ENCODE peak calls at places on chromosomes 6 and 20, in six cellular contexts. One of them, this sample, is unnamed. For H3K4me1, the result is how much of the 10 kb centered on the place peaks cover.

GRCh38 chr6:128569737-128570438 is 49.5 kb upstream of the PTPRK start:
- DNase-seq in right atrium auricular region: no peak
- DNase-seq in lower lobe of right lung: no peak
- DNase-seq in left ventricle myocardium inferior: no peak
- DNase-seq in PC-9: peak
- DNase-seq in OCI-LY7: no peak
- DNase-seq in this sample: no peak

GRCh38 chr6:7469696-7470095 is 71.8 kb upstream of the DSP start:
- DNase-seq in OCI-LY7: no peak
- DNase-seq in right atrium auricular region: no peak
- DNase-seq in lower lobe of right lung: no peak
- DNase-seq in left ventricle myocardium inferior: no peak
- DNase-seq in PC-9: no peak
- DNase-seq in this sample: no peak

GRCh38 chr6:30913721-30914075 is 340 bp upstream of the VARS2 start:
- DNase-seq in lower lobe of right lung: no peak
- DNase-seq in OCI-LY7: no peak
- DNase-seq in PC-9: no peak
- DNase-seq in left ventricle myocardium inferior: no peak
- DNase-seq in right atrium auricular region: no peak
- DNase-seq in this sample: no peak

GRCh38 chr6:113591896-113592827 is 265.0 kb upstream of the MARCKS start:
- DNase-seq in left ventricle myocardium inferior: no peak
- DNase-seq in OCI-LY7: no peak
- DNase-seq in right atrium auricular region: no peak
- DNase-seq in PC-9: no peak
- DNase-seq in lower lobe of right lung: no peak
- DNase-seq in this sample: no peak

GRCh38 chr6:103895136-103895535 is 964.6 kb downstream of the HACE1 start:
- DNase-seq in PC-9: no peak
- DNase-seq in left ventricle myocardium inferior: no peak
- DNase-seq in lower lobe of right lung: no peak
- DNase-seq in right atrium auricular region: no peak
- DNase-seq in OCI-LY7: no peak
- DNase-seq in this sample: no peak

GRCh38 chr20:54257090-54257816 is 49.4 kb downstream of the PFDN4 start:
- DNase-seq in left ventricle myocardium inferior: no peak
- DNase-seq in right atrium auricular region: no peak
- DNase-seq in lower lobe of right lung: no peak
- DNase-seq in PC-9: peak
- DNase-seq in OCI-LY7: no peak
- DNase-seq in this sample: no peak

GRCh38 chr6:30884521-30885480 is 482 bp downstream of the DDR1 start:
- DNase-seq in OCI-LY7: peak
- DNase-seq in left ventricle myocardium inferior: peak
- DNase-seq in PC-9: peak
- DNase-seq in right atrium auricular region: no peak
- DNase-seq in lower lobe of right lung: no peak
- DNase-seq in this sample: peak

GRCh38 chr6:93248591-93248990 is 170.8 kb downstream of the EPHA7 start:
- DNase-seq in PC-9: no peak
- DNase-seq in OCI-LY7: no peak
- DNase-seq in left ventricle myocardium inferior: no peak
- DNase-seq in right atrium auricular region: no peak
- DNase-seq in lower lobe of right lung: no peak
- DNase-seq in this sample: no peak

GRCh38 chr6:158519761-158520160 is 40.1 kb upstream of the TMEM181 start:
- DNase-seq in left ventricle myocardium inferior: no peak
- DNase-seq in right atrium auricular region: no peak
- DNase-seq in PC-9: no peak
- DNase-seq in lower lobe of right lung: no peak
- DNase-seq in OCI-LY7: no peak
- DNase-seq in this sample: no peak

GRCh38 chr6:153207041-153207440 is 76.0 kb upstream of the RGS17 start:
- DNase-seq in lower lobe of right lung: no peak
- DNase-seq in OCI-LY7: no peak
- DNase-seq in PC-9: no peak
- DNase-seq in right atrium auricular region: no peak
- DNase-seq in left ventricle myocardium inferior: no peak
- DNase-seq in this sample: no peak

GRCh38 chr6:92791403-92791802 is 628.0 kb downstream of the EPHA7 start:
- DNase-seq in right atrium auricular region: no peak
- DNase-seq in left ventricle myocardium inferior: no peak
- DNase-seq in lower lobe of right lung: no peak
- DNase-seq in OCI-LY7: no peak
- DNase-seq in PC-9: no peak
- DNase-seq in this sample: no peak

GRCh38 chr20:63738687-63739128 is 868 bp upstream of the SLC2A4RG start:
- DNase-seq in left ventricle myocardium inferior: peak
- DNase-seq in right atrium auricular region: peak
- DNase-seq in OCI-LY7: peak
- DNase-seq in lower lobe of right lung: peak
- DNase-seq in PC-9: no peak
- DNase-seq in this sample: peak

GRCh38 chr20:35972445-35972844 is 4.1 kb downstream of the CNBD2 start:
- DNase-seq in OCI-LY7: no peak
- DNase-seq in lower lobe of right lung: no peak
- DNase-seq in left ventricle myocardium inferior: no peak
- DNase-seq in right atrium auricular region: no peak
- DNase-seq in PC-9: no peak
- DNase-seq in this sample: no peak

GRCh38 chr6:64838726-64839125 is 868.3 kb downstream of the EYS start:
- DNase-seq in OCI-LY7: no peak
- DNase-seq in left ventricle myocardium inferior: no peak
- DNase-seq in right atrium auricular region: no peak
- DNase-seq in lower lobe of right lung: no peak
- DNase-seq in PC-9: no peak
- DNase-seq in this sample: no peak

GRCh38 chr6:16725145-16725864 is 36.0 kb downstream of the ATXN1 start:
- DNase-seq in lower lobe of right lung: no peak
- DNase-seq in right atrium auricular region: no peak
- DNase-seq in left ventricle myocardium inferior: no peak
- DNase-seq in OCI-LY7: no peak
- DNase-seq in PC-9: no peak
- DNase-seq in this sample: no peak

GRCh38 chr6:12148317-12148801 is 136.2 kb downstream of the HIVEP1 start:
- DNase-seq in lower lobe of right lung: no peak
- DNase-seq in left ventricle myocardium inferior: no peak
- DNase-seq in right atrium auricular region: no peak
- DNase-seq in PC-9: peak
- DNase-seq in OCI-LY7: no peak
- DNase-seq in this sample: no peak

GRCh38 chr6:110822248-110822647 is 7.0 kb upstream of the CDK19 start:
- DNase-seq in OCI-LY7: no peak
- DNase-seq in right atrium auricular region: peak
- DNase-seq in PC-9: no peak
- DNase-seq in left ventricle myocardium inferior: no peak
- DNase-seq in lower lobe of right lung: no peak
- DNase-seq in this sample: no peak

GRCh38 chr6:42047790-42048405 is 2.4 kb upstream of the TAF8 start:
- DNase-seq in lower lobe of right lung: no peak
- DNase-seq in left ventricle myocardium inferior: no peak
- DNase-seq in PC-9: no peak
- DNase-seq in OCI-LY7: peak
- DNase-seq in right atrium auricular region: no peak
- DNase-seq in this sample: no peak

GRCh38 chr6:18990313-18990978 is 603.3 kb downstream of the RNF144B start:
- DNase-seq in lower lobe of right lung: peak
- DNase-seq in PC-9: no peak
- DNase-seq in OCI-LY7: peak
- DNase-seq in left ventricle myocardium inferior: peak
- DNase-seq in right atrium auricular region: peak
- DNase-seq in this sample: peak

GRCh38 chr6:138925806-138926205 is 62.2 kb downstream of the REPS1 start:
- DNase-seq in right atrium auricular region: no peak
- DNase-seq in PC-9: no peak
- DNase-seq in left ventricle myocardium inferior: no peak
- DNase-seq in lower lobe of right lung: no peak
- DNase-seq in OCI-LY7: no peak
- DNase-seq in this sample: no peak

GRCh38 chr6:143336446-143337152 is 113.9 kb downstream of the ADAT2 start:
- DNase-seq in lower lobe of right lung: no peak
- DNase-seq in left ventricle myocardium inferior: no peak
- DNase-seq in PC-9: peak
- DNase-seq in right atrium auricular region: no peak
- DNase-seq in OCI-LY7: no peak
- DNase-seq in this sample: no peak

GRCh38 chr6:15183979-15184378 is 61.9 kb upstream of the JARID2 start:
- DNase-seq in right atrium auricular region: no peak
- DNase-seq in OCI-LY7: no peak
- DNase-seq in left ventricle myocardium inferior: no peak
- DNase-seq in PC-9: no peak
- DNase-seq in lower lobe of right lung: no peak
- DNase-seq in this sample: no peak

GRCh38 chr20:58420798-58421496 is 31.9 kb downstream of the VAPB start:
- DNase-seq in lower lobe of right lung: no peak
- DNase-seq in left ventricle myocardium inferior: no peak
- DNase-seq in OCI-LY7: no peak
- DNase-seq in right atrium auricular region: no peak
- DNase-seq in PC-9: no peak
- DNase-seq in this sample: no peak

GRCh38 chr20:1184638-1185315 is at the start of gene TMEM74B:
- DNase-seq in left ventricle myocardium inferior: no peak
- DNase-seq in right atrium auricular region: no peak
- DNase-seq in OCI-LY7: no peak
- DNase-seq in lower lobe of right lung: no peak
- DNase-seq in PC-9: no peak
- DNase-seq in this sample: peak

GRCh38 chr6:120786682-120787081 is 547.6 kb downstream of the TBC1D32 start:
- DNase-seq in right atrium auricular region: no peak
- DNase-seq in PC-9: no peak
- DNase-seq in lower lobe of right lung: no peak
- DNase-seq in OCI-LY7: no peak
- DNase-seq in left ventricle myocardium inferior: no peak
- DNase-seq in this sample: no peak

GRCh38 chr20:695165-695866 is 19.7 kb upstream of the SCRT2 start:
- DNase-seq in left ventricle myocardium inferior: no peak
- DNase-seq in OCI-LY7: no peak
- DNase-seq in lower lobe of right lung: no peak
- DNase-seq in right atrium auricular region: no peak
- DNase-seq in PC-9: peak
- DNase-seq in this sample: no peak

GRCh38 chr20:31811796-31812728 is 7.1 kb upstream of the MYLK2 start:
- DNase-seq in PC-9: no peak
- DNase-seq in OCI-LY7: no peak
- DNase-seq in left ventricle myocardium inferior: peak
- DNase-seq in lower lobe of right lung: no peak
- DNase-seq in right atrium auricular region: no peak
- DNase-seq in this sample: no peak

GRCh38 chr20:59435496-59435895 is 135.1 kb downstream of the EDN3 start:
- DNase-seq in right atrium auricular region: no peak
- DNase-seq in OCI-LY7: no peak
- DNase-seq in left ventricle myocardium inferior: no peak
- DNase-seq in lower lobe of right lung: no peak
- DNase-seq in PC-9: peak
- DNase-seq in this sample: no peak

GRCh38 chr6:14851286-14851685 is 394.6 kb upstream of the JARID2 start:
- DNase-seq in PC-9: no peak
- DNase-seq in lower lobe of right lung: no peak
- DNase-seq in OCI-LY7: no peak
- DNase-seq in right atrium auricular region: no peak
- DNase-seq in left ventricle myocardium inferior: no peak
- DNase-seq in this sample: no peak

GRCh38 chr20:53033176-53033575 is 61.0 kb downstream of the TSHZ2 start:
- DNase-seq in right atrium auricular region: no peak
- DNase-seq in left ventricle myocardium inferior: no peak
- DNase-seq in lower lobe of right lung: no peak
- DNase-seq in PC-9: no peak
- DNase-seq in OCI-LY7: no peak
- DNase-seq in this sample: no peak

DNA sequence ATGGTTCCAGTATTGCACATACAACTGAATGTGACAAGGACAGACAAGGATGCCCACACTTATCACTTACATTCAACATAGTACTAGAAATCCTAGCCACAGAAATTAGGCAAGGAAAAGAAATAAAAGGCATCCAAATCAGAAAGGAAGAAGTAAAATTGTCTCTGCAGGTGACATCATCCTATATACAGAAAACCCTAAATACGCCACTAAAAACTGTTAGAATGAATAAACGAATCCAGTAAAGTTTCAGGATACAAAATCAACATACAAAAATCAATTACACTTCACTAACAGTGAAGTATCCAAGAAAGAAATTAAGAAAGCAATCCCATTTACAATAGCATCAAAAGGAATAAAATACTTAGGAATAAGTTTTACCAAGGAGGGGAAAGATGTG is 66.1 kb downstream of the FAM217A start:
- DNase-seq in OCI-LY7: no peak
- DNase-seq in right atrium auricular region: no peak
- DNase-seq in lower lobe of right lung: no peak
- DNase-seq in left ventricle myocardium inferior: no peak
- DNase-seq in PC-9: no peak
- DNase-seq in this sample: no peak
- H3K4me1 ChIP-seq in OCI-LY7: under half
- H3K4me1 ChIP-seq in right atrium auricular region: under half
- H3K4me1 ChIP-seq in lower lobe of right lung: under half
- H3K4me1 ChIP-seq in left ventricle myocardium inferior: half or more
- H3K4me1 ChIP-seq in PC-9: under half
- H3K4me1 ChIP-seq in this sample: under half

GRCh38 chr20:21901470-21902275 is 196.2 kb downstream of the PAX1 start:
- DNase-seq in right atrium auricular region: peak
- DNase-seq in OCI-LY7: no peak
- DNase-seq in lower lobe of right lung: no peak
- DNase-seq in left ventricle myocardium inferior: peak
- DNase-seq in PC-9: no peak
- DNase-seq in this sample: peak
- H3K4me1 ChIP-seq in right atrium auricular region: under half
- H3K4me1 ChIP-seq in OCI-LY7: under half
- H3K4me1 ChIP-seq in lower lobe of right lung: under half
- H3K4me1 ChIP-seq in left ventricle myocardium inferior: under half
- H3K4me1 ChIP-seq in PC-9: under half
- H3K4me1 ChIP-seq in this sample: under half

DNA sequence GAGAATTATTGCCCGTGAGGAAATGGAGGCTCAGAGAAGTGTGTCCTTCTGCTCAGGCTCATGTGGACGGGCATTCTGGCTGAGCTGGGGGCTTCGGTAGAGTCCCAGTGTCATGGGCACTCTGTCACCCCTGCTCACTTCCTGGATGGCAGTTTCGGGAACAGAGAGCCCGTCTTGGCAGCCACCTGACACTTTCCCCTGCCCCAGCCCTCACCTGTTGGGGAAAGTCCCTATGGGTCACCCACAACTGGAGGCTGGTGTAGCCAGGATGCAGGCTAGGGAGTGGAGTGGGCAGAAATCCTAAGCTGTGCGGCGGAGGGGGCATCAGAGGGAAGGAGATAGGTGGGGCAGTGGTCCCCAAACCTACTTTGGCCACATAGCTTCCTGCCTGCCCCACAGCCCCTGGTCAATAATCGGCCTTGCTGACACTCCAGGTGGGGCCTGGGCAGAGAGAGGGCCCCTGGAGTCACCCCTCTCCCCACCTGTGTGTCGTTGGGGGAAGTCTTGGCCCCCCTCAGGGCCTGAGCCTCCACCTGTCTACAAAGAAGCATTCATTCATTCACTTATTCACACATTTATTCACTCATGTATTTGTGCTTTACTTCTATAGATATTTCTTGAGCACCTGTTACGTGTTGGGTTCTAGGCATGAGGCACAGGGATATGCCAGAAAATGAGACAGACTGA is 40.5 kb downstream of the SNAI1 start:
- DNase-seq in right atrium auricular region: no peak
- DNase-seq in PC-9: no peak
- DNase-seq in left ventricle myocardium inferior: no peak
- DNase-seq in lower lobe of right lung: no peak
- DNase-seq in OCI-LY7: peak
- DNase-seq in this sample: no peak
- H3K4me1 ChIP-seq in right atrium auricular region: under half
- H3K4me1 ChIP-seq in PC-9: under half
- H3K4me1 ChIP-seq in left ventricle myocardium inferior: under half
- H3K4me1 ChIP-seq in lower lobe of right lung: under half
- H3K4me1 ChIP-seq in OCI-LY7: under half
- H3K4me1 ChIP-seq in this sample: under half

GRCh38 chr20:17875981-17876385 is 92.6 kb downstream of the SNX5 start:
- DNase-seq in left ventricle myocardium inferior: no peak
- DNase-seq in lower lobe of right lung: no peak
- DNase-seq in OCI-LY7: no peak
- DNase-seq in PC-9: no peak
- DNase-seq in right atrium auricular region: no peak
- DNase-seq in this sample: no peak
- H3K4me1 ChIP-seq in left ventricle myocardium inferior: under half
- H3K4me1 ChIP-seq in lower lobe of right lung: under half
- H3K4me1 ChIP-seq in OCI-LY7: under half
- H3K4me1 ChIP-seq in PC-9: under half
- H3K4me1 ChIP-seq in right atrium auricular region: under half
- H3K4me1 ChIP-seq in this sample: under half

This sample was measured in right cardiac atrium.